ENCODE peak calls at places on chromosomes 1 and 21, in ten cellular contexts. Q is Right ventricle myocardium superior; H is body of pancreas; O is HFFc6; Y is nucleus accumbens; U is mucosa of descending colon; W is tibial artery; S is stimulated activated CD4-positive, alpha-beta T cell treated with anti-CD3 and anti-CD28 coated beads, Interleukin-1b, Interleukin-23, amount 100 ng/mL, for 48 hours; R is MG63; K is NCI-H1092 treated with DMSO at 0.1 percent for 48 hours. T is an unnamed sample.

GRCh38 chr1:30730351-30731108 is 7.1 kb upstream of the MATN1 start:
- DNase-seq in W (no peak), S (no peak), R (no peak), O (no peak), U (no peak), Q (no peak), Y (no peak), H (no peak), K (no peak), T (peak)

GRCh38 chr1:31762726-31763670 is 1.1 kb downstream of the ADGRB2 start:
- DNase-seq in W (peak), S (peak), K (peak), U (peak), R (peak), O (peak), H (peak), Q (peak), Y (peak), T (peak)

GRCh38 chr1:26950602-26951001 is 9.7 kb downstream of the KDF1 start:
- DNase-seq in O (no peak), Q (no peak), W (no peak), S (no peak), R (no peak), K (no peak), Y (no peak), U (no peak), H (no peak), T (no peak)

GRCh38 chr1:205800973-205801703 is 11.9 kb downstream of the SLC41A1 start:
- DNase-seq in H (peak), Y (no peak), O (no peak), S (no peak), Q (no peak), U (no peak), K (peak), R (no peak), W (no peak), T (no peak)

GRCh38 chr1:215637041-215637573 is 70.0 kb downstream of the KCTD3 start:
- DNase-seq in O (peak), Q (no peak), Y (no peak), S (no peak), W (peak), R (peak), U (peak), H (peak), K (no peak), T (no peak)

GRCh38 chr1:45864765-45865164 is 61.4 kb downstream of the MAST2 start:
- DNase-seq in H (no peak), R (no peak), Y (no peak), O (no peak), K (peak), S (no peak), Q (no peak), W (no peak), U (no peak), T (no peak)

GRCh38 chr1:198633675-198634121 is 5.1 kb upstream of the PTPRC start:
- DNase-seq in H (no peak), U (no peak), O (no peak), S (no peak), Q (no peak), W (no peak), R (no peak), Y (no peak), K (no peak), T (no peak)

GRCh38 chr1:102970496-102971078 is 137.7 kb downstream of the COL11A1 start:
- DNase-seq in S (no peak), H (no peak), O (peak), Q (no peak), U (no peak), K (peak), Y (no peak), R (no peak), W (no peak), T (no peak)

GRCh38 chr1:248852548-248852947 is 6.3 kb downstream of the ZNF692 start:
- DNase-seq in R (no peak), Y (no peak), O (no peak), K (no peak), W (peak), H (no peak), S (no peak), U (no peak), Q (no peak), T (no peak)

GRCh38 chr1:219529116-219529515 is 83.8 kb downstream of the ZC3H11B start:
- DNase-seq in R (no peak), S (no peak), Q (no peak), W (no peak), K (no peak), O (no peak), Y (no peak), H (no peak), U (no peak), T (no peak)

GRCh38 chr1:32797456-32797855 is 19.7 kb downstream of the YARS1 start:
- DNase-seq in K (no peak), U (no peak), S (no peak), R (no peak), Q (no peak), Y (no peak), W (no peak), O (no peak), H (no peak), T (no peak)

GRCh38 chr1:50774759-50775351 is 185.2 kb downstream of the FAF1 start:
- DNase-seq in W (no peak), U (no peak), R (no peak), S (no peak), K (peak), Q (no peak), Y (no peak), H (no peak), O (peak), T (no peak)

GRCh38 chr1:15038232-15039016 is 115.1 kb upstream of the TMEM51 start:
- DNase-seq in Q (no peak), S (peak), O (no peak), H (no peak), K (peak), U (no peak), W (no peak), Y (no peak), R (peak), T (no peak)

GRCh38 chr1:5980314-5981008 is 11.8 kb downstream of the NPHP4 start:
- DNase-seq in S (no peak), U (no peak), O (no peak), W (no peak), K (no peak), H (no peak), Y (no peak), R (peak), Q (peak), T (no peak)

GRCh38 chr1:109919271-109919670 is 8.6 kb downstream of the CSF1 start:
- DNase-seq in K (no peak), S (no peak), R (no peak), Y (no peak), W (no peak), O (no peak), Q (no peak), H (no peak), U (no peak), T (no peak)

GRCh38 chr21:15031790-15032357 is 32.9 kb downstream of the NRIP1 start:
- DNase-seq in H (no peak), U (no peak), S (no peak), W (no peak), Y (no peak), O (peak), K (no peak), R (no peak), Q (no peak), T (no peak)

GRCh38 chr1:153985984-153986761 is at the start of gene RAB13:
- DNase-seq in O (peak), W (peak), Q (peak), H (peak), K (peak), Y (peak), S (no peak), R (peak), U (peak), T (peak)

GRCh38 chr1:161494069-161494735 is 11.1 kb upstream of the FCGR2A start:
- DNase-seq in O (no peak), H (no peak), W (no peak), Y (no peak), Q (no peak), K (no peak), U (no peak), R (no peak), S (no peak), T (no peak)

GRCh38 chr1:1573843-1574720 is 581 bp downstream of the SSU72 start:
- DNase-seq in O (peak), R (no peak), S (peak), W (peak), H (peak), K (peak), U (peak), Q (peak), Y (peak), T (no peak)

GRCh38 chr1:12591267-12591938 is 26.6 kb downstream of the DHRS3 start:
- DNase-seq in S (no peak), Y (no peak), O (no peak), W (peak), U (no peak), H (no peak), K (no peak), R (no peak), Q (peak), T (no peak)

GRCh38 chr1:187212377-187212776 is 383.6 kb downstream of the PLA2G4A start:
- DNase-seq in R (no peak), Y (no peak), H (no peak), Q (no peak), K (no peak), U (no peak), S (no peak), W (no peak), O (no peak), T (no peak)

GRCh38 chr1:225587310-225587709 is 65.6 kb downstream of the ENAH start:
- DNase-seq in W (no peak), Y (no peak), K (no peak), U (no peak), Q (no peak), O (no peak), H (no peak), R (no peak), S (no peak), T (no peak)

GRCh38 chr1:53409695-53410094 is 49.5 kb upstream of the DMRTB1 start:
- DNase-seq in W (no peak), K (no peak), Q (no peak), U (no peak), H (no peak), O (no peak), S (no peak), Y (no peak), R (no peak), T (no peak)

GRCh38 chr21:45309541-45310381 is 22.1 kb upstream of the POFUT2 start:
- DNase-seq in R (no peak), Q (peak), W (peak), Y (no peak), S (no peak), U (peak), O (no peak), K (no peak), H (peak), T (no peak)

GRCh38 chr21:26365849-26366248 is 195.3 kb upstream of the APP start:
- DNase-seq in O (no peak), Q (no peak), W (no peak), R (no peak), Y (no peak), U (no peak), H (no peak), K (no peak), S (no peak), T (no peak)

GRCh38 chr1:169427081-169427611 is at the start of gene CCDC181:
- DNase-seq in K (peak), S (peak), Y (peak), W (no peak), H (peak), Q (peak), R (no peak), U (no peak), O (no peak), T (peak)

GRCh38 chr1:10117865-10118264 is 85.1 kb downstream of the UBE4B start:
- DNase-seq in U (no peak), O (no peak), S (no peak), Y (no peak), R (peak), H (no peak), K (no peak), W (no peak), Q (no peak), T (no peak)

T was measured in C1 segment of cervical spinal cord.